ENCODE peak calls at places on chromosomes 1 and 21, in ten cellular contexts. One of them, this sample, is unnamed.
A peak's percentile ranks its signal among the peaks of the same experiment; 100 is the strongest.

GRCh38 chr1:236433819-236434315 is 39.8 kb downstream of the EDARADD start:
- DNase-seq in A673: no peak
- DNase-seq in heart left ventricle: no peak
- DNase-seq in kidney: no peak
- DNase-seq in hepatocyte: no peak
- DNase-seq in kidney epithelial cell: no peak
- DNase-seq in lung: no peak
- DNase-seq in fibroblast of lung: no peak
- DNase-seq in tibial artery: no peak
- DNase-seq in stomach: no peak
- DNase-seq in this sample: no peak

GRCh38 chr1:71072273-71072672 is 8.6 kb downstream of the ZRANB2 start:
- DNase-seq in lung: no peak
- DNase-seq in kidney: no peak
- DNase-seq in fibroblast of lung: no peak
- DNase-seq in kidney epithelial cell: no peak
- DNase-seq in hepatocyte: no peak
- DNase-seq in tibial artery: no peak
- DNase-seq in stomach: no peak
- DNase-seq in A673: no peak
- DNase-seq in heart left ventricle: no peak
- DNase-seq in this sample: no peak

GRCh38 chr1:183723571-183723970 is 70.5 kb upstream of the APOBEC4 start:
- DNase-seq in tibial artery: no peak
- DNase-seq in hepatocyte: no peak
- DNase-seq in heart left ventricle: no peak
- DNase-seq in lung: no peak
- DNase-seq in fibroblast of lung: no peak
- DNase-seq in kidney epithelial cell: no peak
- DNase-seq in kidney: no peak
- DNase-seq in A673: no peak
- DNase-seq in stomach: no peak
- DNase-seq in this sample: no peak

GRCh38 chr1:204102029-204102611 is 29.2 kb downstream of the SOX13 start:
- DNase-seq in hepatocyte: no peak
- DNase-seq in kidney: peak; percentile 76
- DNase-seq in tibial artery: no peak
- DNase-seq in lung: no peak
- DNase-seq in A673: no peak
- DNase-seq in stomach: no peak
- DNase-seq in kidney epithelial cell: no peak
- DNase-seq in heart left ventricle: peak; percentile 60
- DNase-seq in fibroblast of lung: no peak
- DNase-seq in this sample: no peak

GRCh38 chr1:200258447-200259375 is 151.1 kb downstream of the ZNF281 start:
- DNase-seq in kidney: no peak
- DNase-seq in fibroblast of lung: no peak
- DNase-seq in hepatocyte: no peak
- DNase-seq in stomach: no peak
- DNase-seq in tibial artery: no peak
- DNase-seq in kidney epithelial cell: no peak
- DNase-seq in heart left ventricle: no peak
- DNase-seq in lung: no peak
- DNase-seq in A673: peak; percentile 52
- DNase-seq in this sample: no peak

GRCh38 chr1:53653631-53654030 is 85.3 kb downstream of the GLIS1 start:
- DNase-seq in kidney: peak; percentile 24
- DNase-seq in hepatocyte: no peak
- DNase-seq in tibial artery: peak; percentile 59
- DNase-seq in stomach: no peak
- DNase-seq in kidney epithelial cell: no peak
- DNase-seq in lung: no peak
- DNase-seq in heart left ventricle: no peak
- DNase-seq in A673: no peak
- DNase-seq in fibroblast of lung: no peak
- DNase-seq in this sample: no peak

GRCh38 chr1:155261401-155261887 is 716 bp downstream of the SCAMP3 start:
- DNase-seq in lung: no peak
- DNase-seq in fibroblast of lung: no peak
- DNase-seq in tibial artery: no peak
- DNase-seq in kidney epithelial cell: no peak
- DNase-seq in kidney: no peak
- DNase-seq in stomach: no peak
- DNase-seq in A673: peak; percentile 26
- DNase-seq in heart left ventricle: no peak
- DNase-seq in hepatocyte: no peak
- DNase-seq in this sample: peak; percentile 63

GRCh38 chr1:8147922-8148321 is 121.8 kb upstream of the ERRFI1 start:
- DNase-seq in stomach: no peak
- DNase-seq in tibial artery: no peak
- DNase-seq in lung: no peak
- DNase-seq in fibroblast of lung: no peak
- DNase-seq in A673: no peak
- DNase-seq in hepatocyte: no peak
- DNase-seq in heart left ventricle: no peak
- DNase-seq in kidney epithelial cell: no peak
- DNase-seq in kidney: no peak
- DNase-seq in this sample: no peak

GRCh38 chr1:41455479-41456271 is 28.8 kb downstream of the EDN2 start:
- DNase-seq in A673: no peak
- DNase-seq in lung: no peak
- DNase-seq in fibroblast of lung: peak; percentile 86
- DNase-seq in kidney: no peak
- DNase-seq in hepatocyte: peak; percentile 65
- DNase-seq in stomach: no peak
- DNase-seq in kidney epithelial cell: peak; percentile 69
- DNase-seq in tibial artery: peak; percentile 72
- DNase-seq in heart left ventricle: peak; percentile 80
- DNase-seq in this sample: no peak

GRCh38 chr1:224211262-224211962 is 28.4 kb downstream of the DEGS1 start:
- DNase-seq in tibial artery: no peak
- DNase-seq in lung: no peak
- DNase-seq in heart left ventricle: no peak
- DNase-seq in stomach: peak; percentile 63
- DNase-seq in hepatocyte: peak; percentile 84
- DNase-seq in A673: peak; percentile 35
- DNase-seq in fibroblast of lung: peak; percentile 76
- DNase-seq in kidney: no peak
- DNase-seq in kidney epithelial cell: no peak
- DNase-seq in this sample: no peak

GRCh38 chr1:75092141-75092540 is 42.0 kb upstream of the LHX8 start:
- DNase-seq in stomach: no peak
- DNase-seq in tibial artery: no peak
- DNase-seq in lung: no peak
- DNase-seq in kidney epithelial cell: no peak
- DNase-seq in kidney: no peak
- DNase-seq in fibroblast of lung: no peak
- DNase-seq in hepatocyte: no peak
- DNase-seq in A673: no peak
- DNase-seq in heart left ventricle: no peak
- DNase-seq in this sample: no peak

GRCh38 chr1:111212634-111213335 is 12.3 kb upstream of the DENND2D start:
- DNase-seq in A673: no peak
- DNase-seq in kidney epithelial cell: no peak
- DNase-seq in tibial artery: no peak
- DNase-seq in heart left ventricle: no peak
- DNase-seq in fibroblast of lung: no peak
- DNase-seq in stomach: no peak
- DNase-seq in lung: no peak
- DNase-seq in kidney: no peak
- DNase-seq in hepatocyte: no peak
- DNase-seq in this sample: no peak

GRCh38 chr21:26388731-26389231 is 184.3 kb downstream of the CYYR1 start:
- DNase-seq in A673: peak; percentile 51
- DNase-seq in tibial artery: no peak
- DNase-seq in kidney epithelial cell: peak; percentile 53
- DNase-seq in fibroblast of lung: peak; percentile 57
- DNase-seq in hepatocyte: no peak
- DNase-seq in stomach: no peak
- DNase-seq in heart left ventricle: no peak
- DNase-seq in lung: no peak
- DNase-seq in kidney: no peak
- DNase-seq in this sample: no peak

GRCh38 chr1:150688786-150689185 is 8.2 kb downstream of the GOLPH3L start:
- DNase-seq in tibial artery: no peak
- DNase-seq in lung: no peak
- DNase-seq in fibroblast of lung: no peak
- DNase-seq in heart left ventricle: no peak
- DNase-seq in A673: no peak
- DNase-seq in stomach: no peak
- DNase-seq in kidney: no peak
- DNase-seq in hepatocyte: no peak
- DNase-seq in kidney epithelial cell: no peak
- DNase-seq in this sample: no peak
- H3K36me3 ChIP-seq in tibial artery: peaks cover 13% of the 10 kb centered on the region
- H3K36me3 ChIP-seq in lung: peaks cover 3% of the 10 kb centered on the region
- H3K36me3 ChIP-seq in fibroblast of lung: peaks cover 2% of the 10 kb centered on the region
- H3K36me3 ChIP-seq in heart left ventricle: peaks cover 12% of the 10 kb centered on the region
- H3K36me3 ChIP-seq in A673: peaks cover 35% of the 10 kb centered on the region
- H3K36me3 ChIP-seq in stomach: peaks cover 73% of the 10 kb centered on the region
- H3K36me3 ChIP-seq in kidney: no peaks in the 10 kb centered on the region
- H3K36me3 ChIP-seq in hepatocyte: no peaks in the 10 kb centered on the region
- H3K36me3 ChIP-seq in kidney epithelial cell: no peaks in the 10 kb centered on the region
- H3K36me3 ChIP-seq in this sample: no peaks in the 10 kb centered on the region

GRCh38 chr1:208136459-208137143 is 107.6 kb downstream of the PLXNA2 start:
- DNase-seq in fibroblast of lung: no peak
- DNase-seq in A673: no peak
- DNase-seq in hepatocyte: no peak
- DNase-seq in tibial artery: no peak
- DNase-seq in heart left ventricle: no peak
- DNase-seq in kidney: no peak
- DNase-seq in lung: no peak
- DNase-seq in kidney epithelial cell: no peak
- DNase-seq in stomach: no peak
- DNase-seq in this sample: no peak

GRCh38 chr1:208137144-208137682 is 107.0 kb downstream of the PLXNA2 start:
- DNase-seq in kidney epithelial cell: no peak
- DNase-seq in heart left ventricle: no peak
- DNase-seq in tibial artery: no peak
- DNase-seq in lung: no peak
- DNase-seq in stomach: no peak
- DNase-seq in A673: peak; percentile 18
- DNase-seq in hepatocyte: no peak
- DNase-seq in kidney: no peak
- DNase-seq in fibroblast of lung: peak; percentile 55
- DNase-seq in this sample: no peak

GRCh38 chr1:208132287-208132882 is 111.8 kb downstream of the PLXNA2 start:
- DNase-seq in lung: peak; percentile 82
- DNase-seq in heart left ventricle: peak; percentile 84
- DNase-seq in hepatocyte: peak; percentile 88
- DNase-seq in stomach: peak; percentile 91
- DNase-seq in A673: peak; percentile 73
- DNase-seq in tibial artery: peak; percentile 83
- DNase-seq in kidney epithelial cell: no peak
- DNase-seq in fibroblast of lung: peak; percentile 66
- DNase-seq in kidney: peak; percentile 87
- DNase-seq in this sample: peak; percentile 95

GRCh38 chr1:208134491-208134890 is 109.7 kb downstream of the PLXNA2 start:
- DNase-seq in fibroblast of lung: no peak
- DNase-seq in hepatocyte: no peak
- DNase-seq in tibial artery: no peak
- DNase-seq in A673: no peak
- DNase-seq in kidney: no peak
- DNase-seq in heart left ventricle: no peak
- DNase-seq in stomach: no peak
- DNase-seq in kidney epithelial cell: no peak
- DNase-seq in lung: no peak
- DNase-seq in this sample: no peak

GRCh38 chr1:208135354-208135753 is 108.8 kb downstream of the PLXNA2 start:
- DNase-seq in stomach: no peak
- DNase-seq in A673: peak; percentile 36
- DNase-seq in heart left ventricle: no peak
- DNase-seq in hepatocyte: no peak
- DNase-seq in lung: no peak
- DNase-seq in fibroblast of lung: peak; percentile 45
- DNase-seq in tibial artery: no peak
- DNase-seq in kidney epithelial cell: no peak
- DNase-seq in kidney: no peak
- DNase-seq in this sample: no peak
- H3K4me3 ChIP-seq in stomach: no peak overlapping the region
- H3K4me3 ChIP-seq in A673: no peak overlapping the region
- H3K4me3 ChIP-seq in heart left ventricle: no peak overlapping the region
- H3K4me3 ChIP-seq in hepatocyte: no peak overlapping the region
- H3K4me3 ChIP-seq in lung: no peak overlapping the region
- H3K4me3 ChIP-seq in fibroblast of lung: no peak overlapping the region
- H3K4me3 ChIP-seq in tibial artery: no peak overlapping the region
- H3K4me3 ChIP-seq in kidney epithelial cell: no peak overlapping the region
- H3K4me3 ChIP-seq in kidney: no peak overlapping the region
- H3K4me3 ChIP-seq in this sample: no peak overlapping the region

GRCh38 chr1:18246543-18246942 is 138.9 kb downstream of the IGSF21 start:
- DNase-seq in kidney epithelial cell: no peak
- DNase-seq in stomach: no peak
- DNase-seq in heart left ventricle: no peak
- DNase-seq in kidney: peak; percentile 39
- DNase-seq in fibroblast of lung: no peak
- DNase-seq in lung: no peak
- DNase-seq in hepatocyte: no peak
- DNase-seq in tibial artery: no peak
- DNase-seq in A673: no peak
- DNase-seq in this sample: no peak
- TF ChIP-seq CTCF in kidney epithelial cell: no peak
- TF ChIP-seq CTCF in stomach: no peak
- TF ChIP-seq CTCF in heart left ventricle: no peak
- TF ChIP-seq CTCF in kidney: no peak
- TF ChIP-seq CTCF in fibroblast of lung: no peak
- TF ChIP-seq CTCF in lung: no peak
- TF ChIP-seq CTCF in hepatocyte: no peak
- TF ChIP-seq CTCF in tibial artery: no peak
- TF ChIP-seq CTCF in A673: no peak
- TF ChIP-seq CTCF in this sample: no peak

DNA sequence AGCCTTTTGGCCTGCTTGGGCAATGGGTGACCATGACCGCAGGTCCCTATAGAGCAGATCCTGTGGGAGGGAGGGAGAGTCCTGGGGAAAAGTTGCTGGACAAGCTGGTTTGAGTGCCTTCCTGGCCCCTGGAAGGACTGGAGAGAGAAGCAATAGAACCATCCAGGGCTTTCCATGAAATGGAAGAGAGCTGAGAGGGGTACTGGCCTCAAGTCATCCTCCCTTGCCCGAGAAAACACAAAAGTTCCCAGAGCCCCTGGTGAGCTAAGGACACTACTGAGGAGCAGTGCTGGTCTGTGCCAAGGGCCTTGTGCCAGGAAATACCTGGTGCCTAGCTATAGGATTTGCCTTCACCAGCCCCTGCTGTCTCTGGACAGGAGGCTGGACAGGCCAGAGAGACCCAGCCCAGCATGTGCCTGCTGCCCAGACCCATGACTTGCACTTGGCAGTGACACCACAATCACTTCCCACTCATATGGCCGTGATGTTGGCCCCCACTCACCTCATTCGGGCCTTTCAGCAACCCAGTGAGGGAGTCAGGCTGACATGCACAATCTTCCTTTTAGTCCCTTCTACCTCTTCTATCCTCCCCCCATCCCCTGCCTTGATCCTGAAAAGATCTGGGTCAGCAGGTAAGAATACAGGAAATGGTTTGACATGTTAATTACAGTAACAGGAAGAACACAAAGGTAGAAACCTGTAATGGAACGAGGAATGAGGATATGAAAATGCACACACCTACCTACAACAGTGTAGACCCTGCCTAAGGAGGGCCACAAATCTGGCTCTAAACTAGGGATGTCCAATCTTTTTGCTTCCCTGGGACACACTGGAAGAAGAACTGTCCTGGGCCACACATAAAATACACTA is 7.0 kb downstream of the SH3BP5L start:
- DNase-seq in lung: no peak
- DNase-seq in kidney epithelial cell: no peak
- DNase-seq in A673: no peak
- DNase-seq in tibial artery: no peak
- DNase-seq in heart left ventricle: no peak
- DNase-seq in hepatocyte: no peak
- DNase-seq in fibroblast of lung: no peak
- DNase-seq in kidney: no peak
- DNase-seq in stomach: no peak
- DNase-seq in this sample: no peak
- H3K36me3 ChIP-seq in lung: peaks cover 11% of the 10 kb centered on the region
- H3K36me3 ChIP-seq in kidney epithelial cell: no peaks in the 10 kb centered on the region
- H3K36me3 ChIP-seq in A673: peaks cover 34% of the 10 kb centered on the region
- H3K36me3 ChIP-seq in tibial artery: peaks cover 33% of the 10 kb centered on the region
- H3K36me3 ChIP-seq in heart left ventricle: peaks cover 10% of the 10 kb centered on the region
- H3K36me3 ChIP-seq in hepatocyte: no peaks in the 10 kb centered on the region
- H3K36me3 ChIP-seq in fibroblast of lung: peaks cover 20% of the 10 kb centered on the region
- H3K36me3 ChIP-seq in kidney: peaks cover 29% of the 10 kb centered on the region
- H3K36me3 ChIP-seq in stomach: peaks cover 83% of the 10 kb centered on the region
- H3K36me3 ChIP-seq in this sample: peaks cover 11% of the 10 kb centered on the region

This sample was measured in mucosa of descending colon.